ENCODE peak calls at places on chromosomes 12 and 14, in four cellular contexts. Q, I, Z and E are unnamed samples.
A peak's percentile ranks its signal among the peaks of the same experiment; 100 is the strongest.

GRCh38 chr12:13573698-13574321 is 377.3 kb downstream of the EMP1 start:
- DNase-seq in Q (peak; percentile 21), Z (no peak), I (no peak), E (peak; percentile 63)

GRCh38 chr12:75979181-75979580 is 52.4 kb downstream of the PHLDA1 start:
- DNase-seq in Q (no peak), Z (no peak), I (peak; percentile 91), E (peak; percentile 67)

GRCh38 chr12:14256555-14257169 is 108.8 kb upstream of the ATF7IP start:
- DNase-seq in I (peak; percentile 85), Q (peak; percentile 53), Z (peak; percentile 63), E (peak; percentile 89)

GRCh38 chr14:99595034-99595433 is 9.0 kb downstream of the CCDC85C start:
- DNase-seq in I (no peak), Z (no peak), Q (no peak), E (no peak)

GRCh38 chr12:101414533-101415119 is 7.1 kb upstream of the ARL1 start:
- DNase-seq in Z (peak; percentile 37), Q (peak; percentile 60), I (peak; percentile 76), E (peak; percentile 79)

GRCh38 chr12:77010637-77011548 is 54.5 kb downstream of the E2F7 start:
- DNase-seq in I (peak; percentile 80), Z (peak; percentile 74), Q (peak; percentile 69), E (peak; percentile 76)

GRCh38 chr14:47148686-47149085 is 497.1 kb upstream of the RPL10L start:
- DNase-seq in Z (no peak), I (no peak), Q (no peak), E (no peak)

GRCh38 chr12:6032726-6033125 is 87.7 kb upstream of the ANO2 start:
- DNase-seq in Q (no peak), Z (no peak), I (no peak), E (no peak)

GRCh38 chr12:118480235-118480634 is 103.9 kb downstream of the SUDS3 start:
- DNase-seq in Z (no peak), I (no peak), Q (no peak), E (no peak)

GRCh38 chr14:49427117-49427516 is 159.1 kb downstream of the RPS29 start:
- DNase-seq in Z (no peak), I (no peak), Q (no peak), E (no peak)

GRCh38 chr12:71838231-71838630 is 1.3 kb upstream of the TBC1D15 start:
- DNase-seq in Q (no peak), I (no peak), Z (no peak), E (no peak)
- TF ChIP-seq POLR2A in Q (no peak), I (no peak), Z (no peak), E (no peak)

DNA sequence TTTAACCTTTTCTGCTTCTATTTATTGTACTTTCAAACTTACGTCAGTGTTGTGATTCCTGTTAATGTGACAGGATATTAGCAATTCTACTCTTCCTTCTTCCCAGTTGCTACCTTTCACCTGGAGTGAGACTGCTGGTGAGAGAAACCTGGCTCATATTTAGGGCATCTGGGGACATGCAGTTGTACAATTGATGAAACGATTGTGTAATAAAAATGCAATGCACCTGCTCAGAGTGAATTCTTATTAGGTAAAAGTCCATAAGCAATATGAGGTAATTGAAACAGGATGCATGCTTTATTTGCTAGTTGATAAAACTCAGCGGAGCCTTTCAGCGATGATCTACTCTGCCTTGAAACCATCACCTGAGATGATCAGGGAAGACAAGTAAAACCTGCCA is 116.1 kb upstream of the FBXO33 start:
- DNase-seq in I (no peak), Q (no peak), Z (no peak), E (no peak)
- TF ChIP-seq MAX in I (no peak), Q (no peak), Z (no peak), E (no peak)

GRCh38 chr12:112386726-112387125 is 4.5 kb upstream of the HECTD4 start:
- DNase-seq in Q (no peak), I (no peak), Z (peak; percentile 34), E (peak; percentile 84)

GRCh38 chr12:112381421-112381897 is 772 bp downstream of the HECTD4 start:
- DNase-seq in I (peak; percentile 22), Z (no peak), Q (no peak), E (peak; percentile 79)

GRCh38 chr12:112380663-112381420 is 1.4 kb downstream of the HECTD4 start:
- DNase-seq in Z (no peak), I (peak; percentile 11), Q (no peak), E (peak; percentile 25)

GRCh38 chr12:112382866-112383265 is 635 bp upstream of the HECTD4 start:
- DNase-seq in Q (no peak), I (no peak), Z (no peak), E (no peak)

GRCh38 chr12:112381898-112382796 is at the start of gene HECTD4:
- DNase-seq in Q (peak; percentile 91), Z (peak; percentile 96), I (peak; percentile 84), E (peak; percentile 95)
- TF ChIP-seq MYC in Q (no peak), Z (no peak), I (no peak), E (peak; percentile 57)

DNA sequence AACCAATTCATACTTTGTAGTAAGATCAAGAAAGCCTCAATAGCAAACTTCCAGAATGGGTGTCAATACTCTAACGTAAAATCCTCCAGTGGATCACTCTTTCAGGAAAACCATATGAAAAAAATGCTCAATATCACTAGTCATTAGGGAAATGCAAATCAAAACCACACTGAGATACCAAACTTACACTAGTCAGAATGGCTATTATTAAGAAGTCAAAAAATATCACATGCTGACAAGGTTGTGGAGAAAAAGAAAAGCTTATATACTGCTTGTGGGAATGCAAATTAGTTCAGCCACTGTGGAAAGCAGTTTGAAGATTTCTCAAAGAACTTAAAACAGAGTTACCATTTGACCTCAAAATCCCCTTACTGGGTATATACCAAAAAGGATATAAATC is 49.5 kb upstream of the ATXN7L3B start:
- DNase-seq in Q (no peak), I (no peak), Z (no peak), E (no peak)
- TF ChIP-seq POLR2A in Q (no peak), I (no peak), Z (no peak), E (no peak)